ENCODE peak calls at places on chromosomes 1 and 21, in five cellular contexts. L, R, S, D and M are unnamed samples.

GRCh38 chr1:109226078-109226445 is 12.3 kb downstream of the SARS1 start:
- DNase-seq in S (no peak), L (no peak), R (no peak), D (no peak), M (no peak)

GRCh38 chr1:162696286-162696862 is 64.1 kb downstream of the DDR2 start:
- DNase-seq in D (no peak), S (peak), L (peak), R (peak), M (peak)

GRCh38 chr1:16074217-16074616 is 766 bp upstream of the FAM131C start:
- DNase-seq in R (no peak), S (no peak), L (no peak), D (no peak), M (no peak)

GRCh38 chr1:41442697-41443251 is 41.7 kb downstream of the EDN2 start:
- DNase-seq in D (no peak), S (no peak), L (no peak), R (no peak), M (no peak)

GRCh38 chr1:204493145-204493881 is 1.3 kb downstream of the PIK3C2B start:
- DNase-seq in D (peak), R (peak), S (no peak), L (no peak), M (no peak)

GRCh38 chr1:213600879-213601278 is 386.9 kb upstream of the PROX1 start:
- DNase-seq in L (no peak), R (no peak), S (no peak), D (no peak), M (no peak)

GRCh38 chr1:159180516-159180915 is 9.1 kb downstream of the CADM3 start:
- DNase-seq in L (no peak), S (no peak), R (no peak), D (no peak), M (no peak)

GRCh38 chr1:203153989-203154821 is 21.4 kb downstream of the MYBPH start:
- DNase-seq in D (no peak), R (peak), S (no peak), L (no peak), M (no peak)

GRCh38 chr1:1836119-1836518 is 54.8 kb downstream of the GNB1 start:
- DNase-seq in D (no peak), R (no peak), L (no peak), S (no peak), M (no peak)

GRCh38 chr21:38993561-38993960 is 187.8 kb downstream of the ETS2 start:
- DNase-seq in D (peak), S (no peak), R (peak), L (no peak), M (no peak)

GRCh38 chr1:86704972-86705632 is 726 bp downstream of the SH3GLB1 start:
- DNase-seq in D (peak), S (peak), L (peak), R (peak), M (peak)

GRCh38 chr1:5525597-5526384 is 466.4 kb downstream of the NPHP4 start:
- DNase-seq in L (no peak), S (no peak), R (no peak), D (no peak), M (no peak)

GRCh38 chr1:36624466-36624865 is 141.8 kb upstream of the CSF3R start:
- DNase-seq in S (no peak), R (no peak), L (peak), D (no peak), M (no peak)

GRCh38 chr1:3645247-3645646 is 4.7 kb downstream of the WRAP73 start:
- DNase-seq in D (no peak), R (no peak), L (peak), S (no peak), M (peak)

GRCh38 chr1:162357681-162358266 is 18.9 kb downstream of the SPATA46 start:
- DNase-seq in D (peak), R (peak), S (peak), L (no peak), M (no peak)

GRCh38 chr1:200894712-200895447 is at the start of gene INAVA:
- DNase-seq in S (no peak), L (no peak), R (no peak), D (no peak), M (no peak)
- TF ChIP-seq CTCF in S (no peak), L (no peak), R (no peak), D (no peak), M (no peak)

DNA sequence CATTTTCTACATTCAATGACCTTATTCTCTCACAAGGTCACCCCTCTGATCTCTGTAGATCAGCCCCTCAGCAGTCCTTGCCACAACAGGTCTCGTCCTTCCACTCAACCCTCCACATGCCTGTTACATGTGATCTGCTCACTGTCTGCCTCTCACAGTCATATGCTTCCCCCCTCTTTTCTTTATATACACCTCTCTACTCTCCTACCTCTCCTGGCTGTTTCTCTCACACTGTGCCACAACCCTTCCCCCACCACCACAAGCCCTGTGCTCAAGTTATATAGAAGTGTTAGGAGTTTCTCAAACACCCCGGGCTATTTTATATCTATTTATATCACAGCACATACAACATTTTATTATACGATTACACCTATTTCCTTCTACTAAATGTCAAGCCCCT is 12.6 kb downstream of the B3GALNT2 start:
- DNase-seq in S (no peak), R (no peak), D (no peak), L (no peak), M (no peak)
- TF ChIP-seq CTCF in S (no peak), R (no peak), D (no peak), L (no peak), M (no peak)

GRCh38 chr21:33075596-33076195 is 5.8 kb downstream of the OLIG1 start:
- DNase-seq in D (no peak), R (no peak), L (no peak), S (no peak), M (no peak)

GRCh38 chr21:33078907-33079582 is 9.1 kb downstream of the OLIG1 start:
- DNase-seq in D (peak), R (peak), L (no peak), S (no peak), M (no peak)

GRCh38 chr21:33080376-33080775 is 10.4 kb downstream of the OLIG1 start:
- DNase-seq in S (no peak), R (no peak), L (no peak), D (no peak), M (no peak)

GRCh38 chr21:33075128-33075527 is 5.2 kb downstream of the OLIG1 start:
- DNase-seq in L (no peak), S (no peak), D (no peak), R (no peak), M (no peak)

DNA sequence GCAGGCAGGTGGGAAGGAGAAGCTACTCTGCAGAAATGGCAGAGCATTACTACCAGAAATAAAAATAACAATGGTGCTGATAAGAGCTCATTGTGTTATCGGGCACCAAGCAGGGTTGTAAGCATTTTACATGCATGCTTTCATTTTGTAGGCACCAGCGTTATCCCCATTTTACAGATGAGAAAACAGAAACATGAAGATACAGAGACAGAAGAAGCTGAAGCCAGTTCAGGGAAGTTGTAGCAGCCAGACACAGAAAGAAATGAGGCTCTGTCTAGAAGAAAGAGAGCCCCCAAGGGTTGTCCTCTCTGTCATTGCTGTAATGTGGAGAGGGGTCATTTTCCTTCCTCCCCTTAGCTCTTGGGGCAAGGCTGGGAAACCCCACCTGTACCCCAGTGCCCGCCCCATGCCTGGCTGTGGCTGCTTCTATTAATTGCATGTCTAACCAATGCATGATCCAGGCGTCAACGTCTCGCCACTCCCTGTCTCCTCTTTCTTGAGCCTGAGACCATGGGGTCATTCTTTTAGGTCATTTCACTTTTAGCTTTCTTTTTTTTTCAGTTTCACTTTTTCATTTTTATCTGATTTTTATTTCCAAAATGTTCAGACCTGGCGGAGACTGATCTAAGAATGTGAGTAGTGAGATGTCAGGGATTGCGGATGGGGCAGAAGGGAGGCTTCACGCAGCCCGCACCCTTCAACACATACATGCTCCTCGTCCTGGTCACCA is 6.8 kb downstream of the OLIG1 start:
- DNase-seq in L (no peak), R (no peak), S (no peak), D (no peak), M (no peak)
- TF ChIP-seq CTCF in L (no peak), R (no peak), S (no peak), D (no peak), M (no peak)

GRCh38 chr1:63902844-63903589 is 129.2 kb downstream of the ROR1 start:
- DNase-seq in R (peak), S (no peak), D (no peak), L (no peak), M (no peak)
- TF ChIP-seq CTCF in R (no peak), S (no peak), D (no peak), L (no peak), M (no peak)

DNA sequence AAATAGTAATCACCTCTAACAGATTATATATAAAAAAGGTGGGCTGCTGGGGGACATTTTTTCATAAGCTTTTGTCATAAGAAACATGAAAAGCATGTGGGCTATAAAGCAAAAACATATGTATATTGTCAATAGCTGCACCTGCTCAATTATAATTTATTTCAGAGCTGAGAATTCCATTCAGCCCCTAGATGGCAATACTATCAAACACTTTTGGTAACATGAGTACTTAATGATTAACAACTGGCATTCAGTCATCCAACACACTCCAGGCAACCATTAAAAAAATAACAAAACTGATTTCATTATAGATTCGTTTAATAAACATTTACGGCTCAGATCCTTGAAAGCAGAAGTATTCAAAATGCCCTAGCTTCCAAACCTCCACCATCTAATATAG is 115.1 kb downstream of the KCTD3 start:
- DNase-seq in L (no peak), S (no peak), R (no peak), D (no peak), M (no peak)
- TF ChIP-seq CTCF in L (no peak), S (no peak), R (no peak), D (no peak), M (no peak)

GRCh38 chr1:230121950-230122349 is 54.9 kb downstream of the GALNT2 start:
- DNase-seq in S (no peak), R (no peak), L (no peak), D (no peak), M (no peak)

GRCh38 chr1:230120289-230120948 is 53.4 kb downstream of the GALNT2 start:
- DNase-seq in S (no peak), L (no peak), D (no peak), R (no peak), M (no peak)

GRCh38 chr1:230122361-230123279 is 55.6 kb downstream of the GALNT2 start:
- DNase-seq in D (no peak), R (no peak), L (no peak), S (no peak), M (no peak)

GRCh38 chr1:230119340-230119739 is 52.3 kb downstream of the GALNT2 start:
- DNase-seq in S (no peak), L (no peak), R (no peak), D (no peak), M (no peak)

GRCh38 chr1:230120949-230121381 is 53.9 kb downstream of the GALNT2 start:
- DNase-seq in R (peak), L (peak), D (peak), S (peak), M (peak)
- TF ChIP-seq CTCF in R (peak), L (peak), D (peak), S (peak), M (peak)

DNA sequence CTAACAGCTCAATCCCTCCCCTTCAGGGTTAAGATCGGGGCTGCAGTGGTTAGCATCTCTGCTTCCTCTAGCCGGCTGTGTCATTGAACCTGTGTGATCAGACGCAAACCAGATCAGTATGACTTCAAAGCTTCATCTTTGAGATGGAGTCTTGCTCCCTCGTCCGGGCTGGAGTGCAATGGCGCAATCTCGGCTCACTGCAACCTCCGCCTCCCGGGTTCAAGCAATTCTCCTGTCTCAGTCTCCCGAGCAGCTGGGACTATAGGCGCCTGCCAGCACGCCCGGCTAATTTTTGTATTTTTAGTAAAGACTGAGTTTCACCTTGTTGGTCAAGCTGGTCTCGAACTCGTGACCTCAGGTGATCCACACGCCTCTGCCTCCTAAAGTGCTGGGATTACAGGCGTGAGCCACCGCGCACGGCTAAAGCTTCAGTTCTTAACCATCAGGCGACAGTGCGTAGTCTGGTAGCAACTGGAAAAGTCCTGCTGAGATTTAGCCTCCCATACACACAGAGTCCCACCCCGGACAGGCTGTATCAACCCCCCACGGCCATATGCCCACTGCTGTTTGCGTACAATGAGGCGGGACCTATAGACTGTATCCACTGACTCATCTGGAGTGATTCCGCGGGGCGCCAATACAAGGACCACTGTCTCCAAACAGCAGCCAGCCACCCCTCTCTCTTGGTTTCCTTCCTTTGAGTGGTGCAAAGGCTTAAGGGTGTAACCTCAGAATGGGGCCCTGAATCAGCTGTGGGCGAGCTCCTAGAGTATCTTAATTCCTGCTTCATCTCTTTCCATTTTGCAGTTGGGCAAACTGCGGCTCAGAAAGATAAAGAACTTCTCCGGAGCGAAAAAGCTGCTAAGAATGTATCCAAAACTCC is 23.3 kb downstream of the CELA3A start:
- DNase-seq in R (peak), S (peak), D (peak), L (peak), M (peak)
- TF ChIP-seq CTCF in R (no peak), S (no peak), D (peak), L (no peak), M (no peak)

GRCh38 chr1:216434232-216434631 is 11.0 kb upstream of the USH2A start:
- DNase-seq in R (no peak), D (no peak), S (no peak), L (no peak), M (no peak)
- TF ChIP-seq CTCF in R (no peak), D (no peak), S (no peak), L (no peak), M (no peak)

GRCh38 chr1:233295775-233296322 is 324 bp upstream of the PCNX2 start:
- DNase-seq in L (no peak), R (no peak), D (no peak), S (no peak), M (peak)
- TF ChIP-seq CTCF in L (no peak), R (no peak), D (no peak), S (no peak), M (no peak)

DNA sequence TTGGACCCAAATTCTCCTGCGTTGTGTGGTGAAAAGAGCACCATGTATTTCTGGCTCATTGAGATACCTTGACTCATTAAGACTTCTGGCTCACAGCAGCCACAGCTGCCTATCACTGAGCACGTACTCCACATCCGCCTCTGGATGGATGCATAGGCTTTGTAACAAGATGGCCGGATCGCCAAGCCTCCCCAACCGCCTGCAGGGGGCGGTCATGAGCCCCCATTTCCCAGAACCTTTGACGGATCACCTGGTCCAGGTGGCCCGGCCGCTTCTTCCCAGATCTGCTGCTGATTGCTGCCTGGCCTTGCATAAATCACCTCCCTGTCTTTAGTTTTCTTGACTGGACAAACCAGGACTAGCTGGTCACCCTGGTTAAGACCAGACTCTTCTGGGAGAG is 156.5 kb upstream of the KLHDC7A start:
- DNase-seq in L (peak), R (no peak), S (no peak), D (no peak), M (no peak)
- TF ChIP-seq CTCF in L (peak), R (no peak), S (peak), D (no peak), M (no peak)